ENCODE peak calls at places on chromosomes 4 and X, in six cellular contexts. D is activated naive CD8-positive, alpha-beta T cell treated with anti-CD3 and anti-CD28 coated beads, Interleukin-2, amount 50 U/mL, for 24 hours; S is Kasumi-1; Q is endodermal cell; K is SK-N-SH; R is stimulated activated CD4-positive, alpha-beta T cell treated with anti-CD3 and anti-CD28 coated beads, Interleukin-1b, Interleukin-23, amount 100 ng/mL, for 1 hour. N is an unnamed sample.

GRCh38 chr4:182649698-182650477 is 267.3 kb downstream of the DCTD start:
- DNase-seq in D (no peak), S (no peak), Q (no peak), K (no peak), R (no peak), N (no peak)

GRCh38 chrX:45614853-45615252 is 414.2 kb upstream of the DIPK2B start:
- DNase-seq in D (no peak), S (no peak), Q (no peak), K (no peak), R (no peak), N (no peak)

GRCh38 chrX:3713225-3713936 is at the start of gene PRKX:
- DNase-seq in D (peak; percentile 64), S (peak; percentile 33), Q (peak; percentile 87), K (peak; percentile 90), R (peak; percentile 28), N (peak; percentile 57)

GRCh38 chr4:37749398-37749988 is 63.3 kb upstream of the RELL1 start:
- DNase-seq in D (no peak), S (peak; percentile 67), Q (no peak), K (no peak), R (no peak), N (no peak)

GRCh38 chrX:19544693-19545305 is 29.5 kb upstream of the MAP3K15 start:
- DNase-seq in D (peak; percentile 37), S (peak; percentile 42), Q (peak; percentile 73), K (peak; percentile 76), R (no peak), N (peak; percentile 62)

GRCh38 chr4:82799006-82799881 is 648 bp upstream of the SCD5 start:
- DNase-seq in D (peak; percentile 6), S (peak; percentile 14), Q (peak; percentile 64), K (peak; percentile 44), R (no peak), N (peak; percentile 24)

GRCh38 chrX:24149346-24150050 is at the start of gene ZFX:
- DNase-seq in D (peak; percentile 61), S (no peak), Q (peak; percentile 88), K (peak; percentile 83), R (peak; percentile 10), N (peak; percentile 59)

GRCh38 chr4:39621582-39621981 is 17.1 kb downstream of the SMIM14 start:
- DNase-seq in D (no peak), S (no peak), Q (peak; percentile 79), K (no peak), R (no peak), N (no peak)

GRCh38 chrX:124573458-124573857 is 227.1 kb downstream of the SH2D1A start:
- DNase-seq in D (no peak), S (no peak), Q (no peak), K (no peak), R (no peak), N (no peak)

GRCh38 chr4:121219222-121219621 is 55.1 kb upstream of the TNIP3 start:
- DNase-seq in D (no peak), S (no peak), Q (no peak), K (no peak), R (no peak), N (no peak)

GRCh38 chr4:146165840-146166239 is 9.7 kb upstream of the LSM6 start:
- DNase-seq in D (no peak), S (no peak), Q (no peak), K (no peak), R (no peak), N (no peak)

GRCh38 chrX:78104447-78105176 is 564 bp downstream of the PGK1 start:
- DNase-seq in D (no peak), S (peak; percentile 14), Q (peak; percentile 49), K (peak; percentile 19), R (no peak), N (peak; percentile 38)

GRCh38 chr4:73653695-73654106 is 33.5 kb upstream of the RASSF6 start:
- DNase-seq in D (no peak), S (peak; percentile 63), Q (no peak), K (peak; percentile 38), R (no peak), N (peak; percentile 8)

GRCh38 chr4:110119880-110120279 is 78.5 kb downstream of the ELOVL6 start:
- DNase-seq in D (no peak), S (no peak), Q (no peak), K (no peak), R (no peak), N (no peak)

GRCh38 chr4:73620115-73620792 is at the start of gene RASSF6:
- DNase-seq in D (peak; percentile 19), S (peak; percentile 8), Q (peak; percentile 95), K (no peak), R (no peak), N (peak; percentile 20)

GRCh38 chr4:150385606-150386005 is 196.3 kb upstream of the MAB21L2 start:
- DNase-seq in D (no peak), S (no peak), Q (no peak), K (no peak), R (no peak), N (no peak)

GRCh38 chr4:71608674-71609062 is 175.2 kb downstream of the GC start:
- DNase-seq in D (no peak), S (no peak), Q (no peak), K (no peak), R (no peak), N (no peak)

GRCh38 chr4:687975-688694 is 816 bp downstream of the SLC49A3 start:
- DNase-seq in D (no peak), S (no peak), Q (no peak), K (no peak), R (no peak), N (no peak)

GRCh38 chrX:123665197-123665596 is 67.7 kb downstream of the THOC2 start:
- DNase-seq in D (no peak), S (no peak), Q (no peak), K (no peak), R (no peak), N (no peak)

GRCh38 chr4:127759228-127759820 is 22.8 kb upstream of the HSPA4L start:
- DNase-seq in D (no peak), S (no peak), Q (no peak), K (no peak), R (no peak), N (no peak)